ENCODE peak calls at places on chromosomes 13 and 19, in nine cellular contexts. E is left lung, G is PC-3, X is cardiac muscle cell, L is thoracic aorta, F is endothelial cell of umbilical vein, C is IMR-90, K is fibroblast of lung, H is pancreas. V is an unnamed sample.
A peak's percentile ranks its signal among the peaks of the same experiment; 100 is the strongest.

GRCh38 chr13:105616313-105617075 is 919.0 kb downstream of the EFNB2 start:
- DNase-seq in E (no peak), G (peak; percentile 26), X (no peak), L (no peak), F (peak; percentile 6), C (peak; percentile 5), K (peak; percentile 57), H (no peak), V (no peak)

GRCh38 chr19:6273701-6274601 is 5.8 kb downstream of the MLLT1 start:
- DNase-seq in E (peak; percentile 88), G (peak; percentile 95), X (peak; percentile 92), L (peak; percentile 90), F (peak; percentile 83), C (peak; percentile 88), K (peak; percentile 91), H (peak; percentile 75), V (peak; percentile 80)

GRCh38 chr19:55528030-55528801 is 8.7 kb downstream of the SBK2 start:
- DNase-seq in E (no peak), G (peak; percentile 23), X (peak; percentile 29), L (no peak), F (no peak), C (peak; percentile 35), K (no peak), H (no peak), V (no peak)

GRCh38 chr13:60397693-60398437 is 845 bp downstream of the TDRD3 start:
- DNase-seq in E (peak; percentile 67), G (peak; percentile 37), X (peak; percentile 78), L (no peak), F (peak; percentile 65), C (peak; percentile 67), K (peak; percentile 73), H (peak; percentile 82), V (no peak)

GRCh38 chr13:93797463-93797862 is 570.9 kb downstream of the GPC6 start:
- DNase-seq in E (no peak), G (no peak), X (no peak), L (no peak), F (no peak), C (peak; percentile 21), K (peak; percentile 25), H (no peak), V (no peak)

GRCh38 chr19:29760752-29761502 is 45.9 kb upstream of the C19orf12 start:
- DNase-seq in E (no peak), G (no peak), X (no peak), L (no peak), F (no peak), C (no peak), K (no peak), H (no peak), V (no peak)

GRCh38 chr13:44879452-44880058 is 109.7 kb downstream of the NUFIP1 start:
- DNase-seq in E (no peak), G (peak; percentile 50), X (peak; percentile 77), L (no peak), F (peak; percentile 48), C (peak; percentile 64), K (peak; percentile 60), H (no peak), V (peak; percentile 3)

GRCh38 chr19:17357078-17357666 is 19.8 kb downstream of the GTPBP3 start:
- DNase-seq in E (no peak), G (no peak), X (no peak), L (no peak), F (no peak), C (no peak), K (no peak), H (no peak), V (peak; percentile 12)

GRCh38 chr19:44602071-44602470 is 11.3 kb upstream of the IGSF23 start:
- DNase-seq in E (no peak), G (no peak), X (no peak), L (no peak), F (no peak), C (no peak), K (no peak), H (no peak), V (no peak)

GRCh38 chr13:46367622-46368327 is 19.3 kb downstream of the RUBCNL start:
- DNase-seq in E (no peak), G (peak; percentile 13), X (peak; percentile 33), L (no peak), F (no peak), C (peak; percentile 45), K (peak; percentile 64), H (no peak), V (no peak)

GRCh38 chr13:77696006-77696862 is 1.3 kb upstream of the SLAIN1 start:
- DNase-seq in E (no peak), G (peak; percentile 47), X (no peak), L (no peak), F (peak; percentile 12), C (no peak), K (peak; percentile 7), H (no peak), V (no peak)

GRCh38 chr13:77691871-77692270 is 5.6 kb upstream of the SLAIN1 start:
- DNase-seq in E (no peak), G (no peak), X (no peak), L (no peak), F (no peak), C (no peak), K (no peak), H (no peak), V (no peak)

GRCh38 chr13:77696863-77697207 is 652 bp upstream of the SLAIN1 start:
- DNase-seq in E (no peak), G (no peak), X (no peak), L (no peak), F (peak; percentile 4), C (no peak), K (no peak), H (no peak), V (no peak)

GRCh38 chr13:77693449-77693940 is 4.0 kb upstream of the SLAIN1 start:
- DNase-seq in E (no peak), G (no peak), X (no peak), L (no peak), F (no peak), C (no peak), K (no peak), H (no peak), V (no peak)

GRCh38 chr13:77692746-77693448 is 4.6 kb upstream of the SLAIN1 start:
- DNase-seq in E (no peak), G (peak; percentile 17), X (no peak), L (no peak), F (peak; percentile 39), C (no peak), K (peak; percentile 30), H (no peak), V (no peak)
- H3K27ac ChIP-seq in E (no peak overlapping the region), G (no peak overlapping the region), X (no peak overlapping the region), L (no peak overlapping the region), F (no peak overlapping the region), C (no peak overlapping the region), K (no peak overlapping the region), H (no peak overlapping the region), V (no peak overlapping the region)

GRCh38 chr13:110680852-110681251 is 25.1 kb downstream of the CARS2 start:
- DNase-seq in E (no peak), G (peak; percentile 26), X (no peak), L (no peak), F (peak; percentile 20), C (no peak), K (no peak), H (no peak), V (no peak)

GRCh38 chr13:110677731-110678545 is 28.0 kb downstream of the CARS2 start:
- DNase-seq in E (no peak), G (no peak), X (peak; percentile 13), L (no peak), F (no peak), C (peak; percentile 37), K (peak; percentile 74), H (no peak), V (no peak)

GRCh38 chr13:110676511-110677204 is 29.3 kb downstream of the CARS2 start:
- DNase-seq in E (no peak), G (no peak), X (no peak), L (no peak), F (no peak), C (no peak), K (no peak), H (peak; percentile 67), V (no peak)

GRCh38 chr13:110681868-110682550 is 23.9 kb downstream of the CARS2 start:
- DNase-seq in E (no peak), G (no peak), X (no peak), L (no peak), F (no peak), C (no peak), K (no peak), H (no peak), V (no peak)

GRCh38 chr13:110676057-110676510 is 29.8 kb downstream of the CARS2 start:
- DNase-seq in E (no peak), G (no peak), X (no peak), L (no peak), F (no peak), C (no peak), K (no peak), H (no peak), V (no peak)
- H3K27ac ChIP-seq in E (no peak overlapping the region), G (no peak overlapping the region), X (no peak overlapping the region), L (no peak overlapping the region), F (no peak overlapping the region), C (no peak overlapping the region), K (no peak overlapping the region), H (no peak overlapping the region), V (no peak overlapping the region)

GRCh38 chr19:14265285-14266036 is 59.5 kb upstream of the ADGRL1 start:
- DNase-seq in E (no peak), G (no peak), X (peak; percentile 21), L (no peak), F (no peak), C (no peak), K (no peak), H (no peak), V (no peak)
- H3K27ac ChIP-seq in E (no peak overlapping the region), G (no peak overlapping the region), X (no peak overlapping the region), L (no peak overlapping the region), F (no peak overlapping the region), C (no peak overlapping the region), K (no peak overlapping the region), H (no peak overlapping the region), V (no peak overlapping the region)

GRCh38 chr19:38696733-38697055 is 47.6 kb downstream of the CAPN12 start:
- DNase-seq in E (no peak), G (no peak), X (no peak), L (no peak), F (no peak), C (no peak), K (no peak), H (no peak), V (no peak)

GRCh38 chr19:38698225-38699026 is 45.8 kb downstream of the CAPN12 start:
- DNase-seq in E (no peak), G (no peak), X (no peak), L (no peak), F (no peak), C (no peak), K (no peak), H (no peak), V (no peak)

GRCh38 chr19:38695832-38696732 is 48.2 kb downstream of the CAPN12 start:
- DNase-seq in E (no peak), G (no peak), X (no peak), L (no peak), F (no peak), C (no peak), K (no peak), H (no peak), V (no peak)

GRCh38 chr19:38697641-38698071 is 46.6 kb downstream of the CAPN12 start:
- DNase-seq in E (no peak), G (no peak), X (no peak), L (no peak), F (no peak), C (no peak), K (no peak), H (no peak), V (no peak)

DNA sequence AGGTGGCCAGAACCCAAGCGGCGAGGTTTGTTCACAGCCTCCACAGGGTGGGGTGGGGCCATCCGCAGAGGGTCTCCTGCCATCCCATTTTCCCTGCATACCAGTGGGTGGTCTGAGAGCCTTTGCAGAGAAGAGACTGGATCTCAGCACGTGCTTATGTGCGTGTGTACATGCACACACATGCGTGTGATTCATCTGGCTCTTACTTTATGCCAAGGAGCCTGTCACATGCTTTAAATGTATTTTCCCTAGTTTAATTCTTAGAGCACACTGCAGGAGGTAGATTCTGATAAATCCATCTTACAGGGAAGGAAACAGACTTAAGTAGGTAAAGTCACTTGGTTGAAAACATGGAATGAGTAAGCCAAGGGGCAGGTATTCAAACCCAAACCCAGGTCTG is 47.1 kb downstream of the CAPN12 start:
- DNase-seq in E (no peak), G (no peak), X (no peak), L (no peak), F (no peak), C (no peak), K (no peak), H (no peak), V (no peak)
- H3K27ac ChIP-seq in E (peak overlapping the region; percentile 86), G (peak overlapping the region; percentile 23), X (peak overlapping the region; percentile 63), L (peak overlapping the region; percentile 97), F (no peak overlapping the region), C (no peak overlapping the region), K (no peak overlapping the region), H (no peak overlapping the region), V (no peak overlapping the region)